ENCODE peak calls at places on chromosomes 11 and 22, in five cellular contexts. One of them, this sample, is unnamed. For H3K4me1, the result is how much of the 10 kb centered on the place peaks cover.

GRCh38 chr11:9947231-9947864 is 283.5 kb downstream of the SWAP70 start:
- DNase-seq in HCT116: no peak
- DNase-seq in body of pancreas: no peak
- DNase-seq in upper lobe of left lung: no peak
- DNase-seq in mesendoderm: no peak
- DNase-seq in this sample: no peak

GRCh38 chr11:12810497-12810896 is 136.3 kb downstream of the TEAD1 start:
- DNase-seq in HCT116: no peak
- DNase-seq in body of pancreas: no peak
- DNase-seq in upper lobe of left lung: no peak
- DNase-seq in mesendoderm: no peak
- DNase-seq in this sample: no peak

GRCh38 chr11:60862171-60862570 is 5.2 kb upstream of the ZP1 start:
- DNase-seq in HCT116: no peak
- DNase-seq in body of pancreas: no peak
- DNase-seq in upper lobe of left lung: peak
- DNase-seq in mesendoderm: no peak
- DNase-seq in this sample: no peak

GRCh38 chr11:71996517-71996916 is 2.2 kb upstream of the IL18BP start:
- DNase-seq in HCT116: no peak
- DNase-seq in body of pancreas: no peak
- DNase-seq in upper lobe of left lung: no peak
- DNase-seq in mesendoderm: no peak
- DNase-seq in this sample: no peak

GRCh38 chr22:33467718-33468117 is 409.5 kb upstream of the SYN3 start:
- DNase-seq in HCT116: no peak
- DNase-seq in body of pancreas: no peak
- DNase-seq in upper lobe of left lung: no peak
- DNase-seq in mesendoderm: no peak
- DNase-seq in this sample: no peak

GRCh38 chr22:33105501-33105911 is 47.3 kb upstream of the SYN3 start:
- DNase-seq in HCT116: no peak
- DNase-seq in body of pancreas: no peak
- DNase-seq in upper lobe of left lung: no peak
- DNase-seq in mesendoderm: no peak
- DNase-seq in this sample: no peak

GRCh38 chr11:117299351-117300300 is 8.5 kb downstream of the BACE1-AS start:
- DNase-seq in HCT116: no peak
- DNase-seq in body of pancreas: peak
- DNase-seq in upper lobe of left lung: no peak
- DNase-seq in mesendoderm: peak
- DNase-seq in this sample: no peak

GRCh38 chr11:117823941-117824420 is 563 bp downstream of the FXYD2 start:
- DNase-seq in HCT116: no peak
- DNase-seq in body of pancreas: peak
- DNase-seq in upper lobe of left lung: peak
- DNase-seq in mesendoderm: no peak
- DNase-seq in this sample: peak

GRCh38 chr22:37498289-37498909 is 12.2 kb upstream of the MFNG start:
- DNase-seq in HCT116: no peak
- DNase-seq in body of pancreas: peak
- DNase-seq in upper lobe of left lung: peak
- DNase-seq in mesendoderm: peak
- DNase-seq in this sample: peak

GRCh38 chr11:72024073-72024749 is 25.5 kb downstream of the IL18BP start:
- DNase-seq in HCT116: no peak
- DNase-seq in body of pancreas: no peak
- DNase-seq in upper lobe of left lung: no peak
- DNase-seq in mesendoderm: no peak
- DNase-seq in this sample: no peak

GRCh38 chr11:5369793-5370192 is 13.8 kb upstream of the OR51M1 start:
- DNase-seq in HCT116: no peak
- DNase-seq in body of pancreas: no peak
- DNase-seq in upper lobe of left lung: no peak
- DNase-seq in mesendoderm: peak
- DNase-seq in this sample: no peak

GRCh38 chr11:111604392-111605009 is 2.3 kb downstream of the SIK2 start:
- DNase-seq in HCT116: peak
- DNase-seq in body of pancreas: no peak
- DNase-seq in upper lobe of left lung: no peak
- DNase-seq in mesendoderm: peak
- DNase-seq in this sample: no peak

GRCh38 chr22:25137577-25138525 is 61.8 kb upstream of the CRYBB3 start:
- DNase-seq in HCT116: peak
- DNase-seq in body of pancreas: peak
- DNase-seq in upper lobe of left lung: no peak
- DNase-seq in mesendoderm: peak
- DNase-seq in this sample: no peak

GRCh38 chr11:69450064-69450856 is 31.2 kb upstream of the LINC01488 start:
- DNase-seq in HCT116: no peak
- DNase-seq in body of pancreas: no peak
- DNase-seq in upper lobe of left lung: no peak
- DNase-seq in mesendoderm: peak
- DNase-seq in this sample: peak

GRCh38 chr22:23696326-23696851 is 5.6 kb downstream of the RGL4 start:
- DNase-seq in HCT116: no peak
- DNase-seq in body of pancreas: peak
- DNase-seq in upper lobe of left lung: peak
- DNase-seq in mesendoderm: no peak
- DNase-seq in this sample: no peak

GRCh38 chr11:122746050-122746478 is 90.5 kb downstream of the UBASH3B start:
- DNase-seq in HCT116: no peak
- DNase-seq in body of pancreas: peak
- DNase-seq in upper lobe of left lung: peak
- DNase-seq in mesendoderm: no peak
- DNase-seq in this sample: no peak

DNA sequence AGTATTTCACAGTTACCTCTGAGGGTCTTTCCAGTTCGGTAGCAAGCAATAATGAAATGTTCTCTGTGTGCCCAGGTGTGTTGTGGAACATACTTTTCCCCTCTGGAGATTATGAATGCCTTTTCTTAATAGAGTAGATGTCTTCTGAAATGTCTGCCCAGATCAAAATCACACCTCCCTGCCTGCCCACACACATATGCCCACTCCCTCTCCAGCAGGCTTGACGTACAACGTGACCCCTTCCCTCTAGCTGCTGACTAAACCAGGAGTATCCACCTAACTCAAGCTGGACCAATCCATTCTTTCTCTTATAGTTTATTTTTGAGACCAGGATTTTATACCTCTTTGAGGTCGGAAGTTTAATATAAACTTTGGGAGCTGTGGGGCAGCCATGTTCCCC is 48.7 kb downstream of the ME3 start:
- DNase-seq in HCT116: no peak
- DNase-seq in body of pancreas: no peak
- DNase-seq in upper lobe of left lung: no peak
- DNase-seq in mesendoderm: no peak
- DNase-seq in this sample: no peak
- H3K4me1 ChIP-seq in HCT116: under half
- H3K4me1 ChIP-seq in body of pancreas: under half
- H3K4me1 ChIP-seq in upper lobe of left lung: under half
- H3K4me1 ChIP-seq in mesendoderm: under half
- H3K4me1 ChIP-seq in this sample: under half

GRCh38 chr11:87368876-87369480 is 331.2 kb downstream of the TMEM135 start:
- DNase-seq in HCT116: no peak
- DNase-seq in body of pancreas: no peak
- DNase-seq in upper lobe of left lung: no peak
- DNase-seq in mesendoderm: peak
- DNase-seq in this sample: no peak
- H3K4me3 ChIP-seq in HCT116: no peak
- H3K4me3 ChIP-seq in body of pancreas: no peak
- H3K4me3 ChIP-seq in upper lobe of left lung: no peak
- H3K4me3 ChIP-seq in mesendoderm: no peak
- H3K4me3 ChIP-seq in this sample: no peak

GRCh38 chr22:22369962-22370265 is 125.3 kb downstream of the VPREB1 start:
- DNase-seq in HCT116: no peak
- DNase-seq in body of pancreas: peak
- DNase-seq in upper lobe of left lung: no peak
- DNase-seq in mesendoderm: no peak
- DNase-seq in this sample: no peak

GRCh38 chr22:22372063-22372462 is 127.5 kb downstream of the VPREB1 start:
- DNase-seq in HCT116: no peak
- DNase-seq in body of pancreas: no peak
- DNase-seq in upper lobe of left lung: no peak
- DNase-seq in mesendoderm: no peak
- DNase-seq in this sample: no peak

GRCh38 chr22:22374163-22374562 is 129.6 kb downstream of the VPREB1 start:
- DNase-seq in HCT116: no peak
- DNase-seq in body of pancreas: no peak
- DNase-seq in upper lobe of left lung: no peak
- DNase-seq in mesendoderm: no peak
- DNase-seq in this sample: no peak

GRCh38 chr22:22368516-22368915 is 123.9 kb downstream of the VPREB1 start:
- DNase-seq in HCT116: no peak
- DNase-seq in body of pancreas: no peak
- DNase-seq in upper lobe of left lung: no peak
- DNase-seq in mesendoderm: no peak
- DNase-seq in this sample: no peak

GRCh38 chr22:22371031-22371541 is 126.5 kb downstream of the VPREB1 start:
- DNase-seq in HCT116: no peak
- DNase-seq in body of pancreas: no peak
- DNase-seq in upper lobe of left lung: no peak
- DNase-seq in mesendoderm: peak
- DNase-seq in this sample: peak
- H3K4me1 ChIP-seq in HCT116: under half
- H3K4me1 ChIP-seq in body of pancreas: under half
- H3K4me1 ChIP-seq in upper lobe of left lung: under half
- H3K4me1 ChIP-seq in mesendoderm: under half
- H3K4me1 ChIP-seq in this sample: under half

GRCh38 chr11:67732045-67732787 is 57.8 kb upstream of the ALDH3B2 start:
- DNase-seq in HCT116: peak
- DNase-seq in body of pancreas: peak
- DNase-seq in upper lobe of left lung: no peak
- DNase-seq in mesendoderm: peak
- DNase-seq in this sample: peak

GRCh38 chr11:67731583-67731982 is 57.2 kb upstream of the ALDH3B2 start:
- DNase-seq in HCT116: no peak
- DNase-seq in body of pancreas: no peak
- DNase-seq in upper lobe of left lung: no peak
- DNase-seq in mesendoderm: peak
- DNase-seq in this sample: no peak
- H3K4me3 ChIP-seq in HCT116: peak
- H3K4me3 ChIP-seq in body of pancreas: no peak
- H3K4me3 ChIP-seq in upper lobe of left lung: no peak
- H3K4me3 ChIP-seq in mesendoderm: no peak
- H3K4me3 ChIP-seq in this sample: no peak